ENCODE peak calls at places on chromosomes 3 and 15, in five cellular contexts. S, M, W, B and Z are unnamed samples.

GRCh38 chr3:195028877-195029606 is 241.9 kb downstream of the XXYLT1 start:
- DNase-seq in W (no peak), S (no peak), M (no peak), B (no peak), Z (no peak)

GRCh38 chr3:40504636-40505430 is 1.0 kb upstream of the ZNF620 start:
- DNase-seq in S (no peak), B (peak; percentile 77), W (no peak), M (no peak), Z (peak; percentile 67)

GRCh38 chr3:58526124-58526957 is 10.6 kb downstream of the ACOX2 start:
- DNase-seq in M (no peak), S (peak; percentile 82), W (no peak), B (peak; percentile 70), Z (no peak)

GRCh38 chr3:148737104-148737525 is 39.4 kb downstream of the AGTR1 start:
- DNase-seq in S (no peak), M (no peak), B (no peak), W (no peak), Z (no peak)

GRCh38 chr3:171498921-171499320 is 38.7 kb upstream of the TNIK start:
- DNase-seq in B (no peak), S (no peak), W (no peak), M (no peak), Z (no peak)

GRCh38 chr15:101565377-101565776 is 75.9 kb upstream of the PCSK6 start:
- DNase-seq in W (no peak), B (no peak), S (no peak), M (no peak), Z (no peak)

GRCh38 chr3:121660356-121661171 is at the start of gene HCLS1:
- DNase-seq in B (no peak), W (no peak), M (no peak), S (no peak), Z (no peak)

GRCh38 chr3:98599647-98600411 is 6.4 kb upstream of the CPOX start:
- DNase-seq in W (no peak), M (no peak), S (no peak), B (no peak), Z (no peak)

GRCh38 chr3:143119974-143120715 is 574 bp downstream of the CHST2 start:
- DNase-seq in B (no peak), S (peak; percentile 18), M (no peak), W (peak; percentile 45), Z (no peak)

GRCh38 chr3:29370451-29371420 is 89.9 kb downstream of the RBMS3 start:
- DNase-seq in M (no peak), B (no peak), W (no peak), S (no peak), Z (no peak)

GRCh38 chr3:111803123-111803593 is 55.9 kb upstream of the PHLDB2 start:
- DNase-seq in M (no peak), W (no peak), B (peak; percentile 89), S (peak; percentile 43), Z (peak; percentile 92)

GRCh38 chr3:52023101-52023770 is 27.5 kb upstream of the RPL29 start:
- DNase-seq in W (no peak), B (no peak), S (no peak), M (no peak), Z (no peak)

GRCh38 chr3:172577962-172578560 is 54.8 kb upstream of the TNFSF10 start:
- DNase-seq in M (no peak), B (no peak), W (no peak), S (no peak), Z (no peak)

GRCh38 chr3:32082727-32083126 is 23.7 kb upstream of the GPD1L start:
- DNase-seq in S (no peak), B (no peak), W (no peak), M (no peak), Z (peak; percentile 70)

GRCh38 chr15:98889930-98890695 is 117.5 kb downstream of the PGPEP1L start:
- DNase-seq in S (no peak), M (no peak), B (peak; percentile 64), W (no peak), Z (no peak)

GRCh38 chr15:90774731-90775521 is 57.8 kb downstream of the BLM start:
- DNase-seq in W (no peak), S (peak; percentile 25), M (no peak), B (no peak), Z (no peak)

GRCh38 chr3:197103766-197104165 is 74.1 kb upstream of the MELTF start:
- DNase-seq in M (no peak), W (no peak), B (no peak), S (no peak), Z (no peak)

GRCh38 chr3:12275974-12276373 is 12.9 kb upstream of the PPARG start:
- DNase-seq in B (no peak), S (no peak), M (no peak), W (no peak), Z (no peak)

GRCh38 chr3:54777141-54777540 is 150.7 kb downstream of the LRTM1 start:
- DNase-seq in S (no peak), M (no peak), B (no peak), W (no peak), Z (no peak)

GRCh38 chr3:12143949-12144504 is 14.7 kb downstream of the TIMP4 start:
- DNase-seq in M (no peak), B (peak; percentile 77), W (no peak), S (no peak), Z (peak; percentile 96)